ENCODE peak calls at places on chromosomes 11 and 22, in eight cellular contexts. One of them, this sample, is unnamed.
A peak's percentile ranks its signal among the peaks of the same experiment; 100 is the strongest.

GRCh38 chr11:34655335-34656008 is 34.6 kb downstream of the EHF start:
- DNase-seq in hippocampal formation: peak; percentile 31
- DNase-seq in globus pallidus: no peak
- DNase-seq in AG09319: no peak
- DNase-seq in astrocyte of the spinal cord: peak; percentile 75
- DNase-seq in colonic mucosa: no peak
- DNase-seq in EL: peak; percentile 80
- DNase-seq in tibial artery: no peak
- DNase-seq in this sample: peak; percentile 34

GRCh38 chr22:33653525-33654063 is 266.7 kb downstream of the LARGE1 start:
- DNase-seq in astrocyte of the spinal cord: no peak
- DNase-seq in globus pallidus: no peak
- DNase-seq in AG09319: no peak
- DNase-seq in colonic mucosa: no peak
- DNase-seq in hippocampal formation: no peak
- DNase-seq in EL: no peak
- DNase-seq in tibial artery: no peak
- DNase-seq in this sample: no peak

GRCh38 chr11:133038850-133039249 is 493.5 kb downstream of the OPCML start:
- DNase-seq in hippocampal formation: no peak
- DNase-seq in astrocyte of the spinal cord: no peak
- DNase-seq in tibial artery: no peak
- DNase-seq in EL: peak; percentile 11
- DNase-seq in globus pallidus: no peak
- DNase-seq in AG09319: no peak
- DNase-seq in colonic mucosa: no peak
- DNase-seq in this sample: no peak

GRCh38 chr11:66408488-66409214 is 12.2 kb upstream of the NPAS4 start:
- DNase-seq in astrocyte of the spinal cord: peak; percentile 85
- DNase-seq in hippocampal formation: peak; percentile 77
- DNase-seq in colonic mucosa: peak; percentile 90
- DNase-seq in globus pallidus: peak; percentile 80
- DNase-seq in AG09319: peak; percentile 78
- DNase-seq in tibial artery: peak; percentile 96
- DNase-seq in EL: peak; percentile 93
- DNase-seq in this sample: peak; percentile 66

GRCh38 chr11:70073881-70074371 is 4.2 kb upstream of the ANO1 start:
- DNase-seq in globus pallidus: no peak
- DNase-seq in AG09319: no peak
- DNase-seq in colonic mucosa: no peak
- DNase-seq in hippocampal formation: no peak
- DNase-seq in astrocyte of the spinal cord: peak; percentile 66
- DNase-seq in EL: peak; percentile 10
- DNase-seq in tibial artery: peak; percentile 71
- DNase-seq in this sample: peak; percentile 14

GRCh38 chr11:27699242-27699925 is 871 bp downstream of the BDNF start:
- DNase-seq in AG09319: no peak
- DNase-seq in astrocyte of the spinal cord: peak; percentile 40
- DNase-seq in colonic mucosa: no peak
- DNase-seq in hippocampal formation: no peak
- DNase-seq in EL: no peak
- DNase-seq in tibial artery: no peak
- DNase-seq in globus pallidus: no peak
- DNase-seq in this sample: no peak

GRCh38 chr11:134406264-134407185 is 5.5 kb downstream of the B3GAT1 start:
- DNase-seq in astrocyte of the spinal cord: no peak
- DNase-seq in globus pallidus: no peak
- DNase-seq in AG09319: no peak
- DNase-seq in colonic mucosa: no peak
- DNase-seq in hippocampal formation: no peak
- DNase-seq in EL: no peak
- DNase-seq in tibial artery: no peak
- DNase-seq in this sample: peak; percentile 14

GRCh38 chr11:250740-251299 is 14.0 kb downstream of the PSMD13 start:
- DNase-seq in EL: peak; percentile 46
- DNase-seq in tibial artery: peak; percentile 71
- DNase-seq in colonic mucosa: peak; percentile 64
- DNase-seq in globus pallidus: no peak
- DNase-seq in AG09319: no peak
- DNase-seq in hippocampal formation: no peak
- DNase-seq in astrocyte of the spinal cord: peak; percentile 51
- DNase-seq in this sample: peak; percentile 40

GRCh38 chr22:17235861-17236260 is 16.6 kb upstream of the ADA2 start:
- DNase-seq in astrocyte of the spinal cord: no peak
- DNase-seq in globus pallidus: no peak
- DNase-seq in colonic mucosa: no peak
- DNase-seq in tibial artery: no peak
- DNase-seq in EL: no peak
- DNase-seq in AG09319: no peak
- DNase-seq in hippocampal formation: no peak
- DNase-seq in this sample: no peak

GRCh38 chr11:15645201-15645600 is 530.5 kb downstream of the INSC start:
- DNase-seq in AG09319: no peak
- DNase-seq in astrocyte of the spinal cord: no peak
- DNase-seq in EL: no peak
- DNase-seq in colonic mucosa: peak; percentile 27
- DNase-seq in globus pallidus: no peak
- DNase-seq in tibial artery: no peak
- DNase-seq in hippocampal formation: no peak
- DNase-seq in this sample: no peak

GRCh38 chr22:50474711-50475651 is at the start of gene SBF1:
- DNase-seq in colonic mucosa: peak; percentile 91
- DNase-seq in AG09319: peak; percentile 65
- DNase-seq in tibial artery: peak; percentile 94
- DNase-seq in EL: peak; percentile 91
- DNase-seq in hippocampal formation: peak; percentile 86
- DNase-seq in astrocyte of the spinal cord: peak; percentile 85
- DNase-seq in globus pallidus: peak; percentile 92
- DNase-seq in this sample: peak; percentile 62

GRCh38 chr22:49959782-49960158 is 802 bp upstream of the PIM3 start:
- DNase-seq in EL: peak; percentile 38
- DNase-seq in globus pallidus: peak; percentile 38
- DNase-seq in astrocyte of the spinal cord: no peak
- DNase-seq in hippocampal formation: no peak
- DNase-seq in tibial artery: peak; percentile 79
- DNase-seq in AG09319: no peak
- DNase-seq in colonic mucosa: peak; percentile 68
- DNase-seq in this sample: peak; percentile 52

GRCh38 chr22:47205562-47205961 is 443.1 kb downstream of the TBC1D22A start:
- DNase-seq in AG09319: no peak
- DNase-seq in colonic mucosa: no peak
- DNase-seq in tibial artery: no peak
- DNase-seq in hippocampal formation: no peak
- DNase-seq in astrocyte of the spinal cord: no peak
- DNase-seq in globus pallidus: no peak
- DNase-seq in EL: no peak
- DNase-seq in this sample: no peak

GRCh38 chr11:120108154-120108784 is 29.6 kb downstream of the TRIM29 start:
- DNase-seq in astrocyte of the spinal cord: peak; percentile 32
- DNase-seq in EL: peak; percentile 48
- DNase-seq in hippocampal formation: peak; percentile 57
- DNase-seq in colonic mucosa: peak; percentile 77
- DNase-seq in tibial artery: no peak
- DNase-seq in globus pallidus: peak; percentile 83
- DNase-seq in AG09319: no peak
- DNase-seq in this sample: peak; percentile 21

GRCh38 chr11:126053340-126054286 is 9.1 kb downstream of the CDON start:
- DNase-seq in EL: no peak
- DNase-seq in tibial artery: no peak
- DNase-seq in astrocyte of the spinal cord: no peak
- DNase-seq in AG09319: no peak
- DNase-seq in hippocampal formation: no peak
- DNase-seq in globus pallidus: no peak
- DNase-seq in colonic mucosa: no peak
- DNase-seq in this sample: no peak

GRCh38 chr11:1679881-1680280 is 17.1 kb upstream of the KRTAP5-6 start:
- DNase-seq in astrocyte of the spinal cord: no peak
- DNase-seq in globus pallidus: no peak
- DNase-seq in tibial artery: no peak
- DNase-seq in hippocampal formation: no peak
- DNase-seq in AG09319: no peak
- DNase-seq in colonic mucosa: no peak
- DNase-seq in EL: no peak
- DNase-seq in this sample: no peak